ENCODE peak calls at places on chromosomes 16 and 17, in five cellular contexts. S, E, A, I and G are unnamed samples.

GRCh38 chr16:51896013-51896412 is 650.9 kb downstream of the TOX3 start:
- DNase-seq in S (no peak), E (no peak), A (peak; percentile 6), I (no peak), G (no peak)

GRCh38 chr17:11908711-11909146 is 88.5 kb downstream of the ZNF18 start:
- DNase-seq in S (no peak), E (no peak), A (no peak), I (no peak), G (no peak)

GRCh38 chr17:30924341-30924740 is 2.6 kb downstream of the ADAP2 start:
- DNase-seq in S (no peak), E (no peak), A (peak; percentile 56), I (no peak), G (no peak)

GRCh38 chr17:63961355-63962207 is 11.1 kb downstream of the SCN4A start:
- DNase-seq in S (peak; percentile 70), E (no peak), A (peak; percentile 98), I (peak; percentile 59), G (no peak)

GRCh38 chr17:1275962-1276736 is 3.3 kb upstream of the TRARG1 start:
- DNase-seq in S (peak; percentile 60), E (peak; percentile 89), A (peak; percentile 95), I (no peak), G (peak; percentile 60)

GRCh38 chr16:79508294-79508693 is 92.2 kb downstream of the MAF start:
- DNase-seq in S (no peak), E (no peak), A (no peak), I (no peak), G (no peak)

GRCh38 chr17:1134634-1135324 is 45.0 kb downstream of the ABR start:
- DNase-seq in S (no peak), E (no peak), A (no peak), I (no peak), G (no peak)

GRCh38 chr16:87620201-87620495 is 17.8 kb downstream of the JPH3 start:
- DNase-seq in S (no peak), E (no peak), A (peak; percentile 90), I (no peak), G (no peak)

GRCh38 chr16:24919536-24919935 is 73.8 kb downstream of the SLC5A11 start:
- DNase-seq in S (no peak), E (peak; percentile 15), A (no peak), I (no peak), G (no peak)

GRCh38 chr16:10189861-10190390 is 7.7 kb upstream of the GRIN2A start:
- DNase-seq in S (no peak), E (no peak), A (no peak), I (no peak), G (no peak)

GRCh38 chr16:14325921-14326401 is 254.8 kb downstream of the MRTFB start:
- DNase-seq in S (no peak), E (no peak), A (no peak), I (no peak), G (no peak)

GRCh38 chr16:84661418-84662060 is 13.2 kb downstream of the KLHL36 start:
- DNase-seq in S (no peak), E (peak; percentile 71), A (no peak), I (no peak), G (no peak)